ENCODE peak calls at places on chromosome 9, in nine cellular contexts. P is endothelial cell; H is sigmoid colon; W is ACHN; R is DMS 273 treated with DMSO at 0.1 percent for 48 hours; V is psoas muscle; K is HT-29; F is spleen; A is CD8-positive, alpha-beta T cell. L is an unnamed sample.

GRCh38 chr9:126307306-126308061 is 19.1 kb upstream of the MVB12B start:
- DNase-seq in W (no peak), K (no peak), R (no peak), H (no peak), V (no peak), A (peak; percentile 35), P (no peak), F (no peak), L (no peak)

GRCh38 chr9:127193483-127193882 is 71.0 kb upstream of the ANGPTL2 start:
- DNase-seq in W (no peak), P (no peak), A (no peak), V (peak; percentile 39), R (no peak), H (no peak), F (peak; percentile 54), K (no peak), L (no peak)

GRCh38 chr9:133714606-133715294 is 23.4 kb downstream of the SARDH start:
- DNase-seq in A (no peak), K (no peak), H (peak; percentile 67), W (no peak), V (peak; percentile 70), F (no peak), P (peak; percentile 2), R (no peak), L (peak; percentile 76)

GRCh38 chr9:106868565-106868964 is 5.6 kb downstream of the ZNF462 start:
- DNase-seq in V (no peak), A (no peak), R (no peak), H (no peak), F (no peak), W (no peak), K (no peak), P (no peak), L (no peak)

GRCh38 chr9:98410185-98410697 is 154.8 kb upstream of the TBC1D2 start:
- DNase-seq in W (no peak), F (no peak), V (no peak), K (peak; percentile 5), H (no peak), A (no peak), P (peak; percentile 41), R (no peak), L (no peak)

GRCh38 chr9:115015018-115015635 is 84.7 kb upstream of the TNFSF8 start:
- DNase-seq in F (no peak), P (peak; percentile 62), H (no peak), K (peak; percentile 63), A (no peak), R (no peak), W (peak; percentile 55), V (no peak), L (peak; percentile 41)

GRCh38 chr9:91119679-91120078 is 242.0 kb downstream of the AUH start:
- DNase-seq in V (no peak), F (no peak), W (no peak), P (no peak), R (no peak), A (no peak), K (no peak), H (no peak), L (peak; percentile 33)

GRCh38 chr9:70065572-70065971 is 21.9 kb downstream of the MAMDC2 start:
- DNase-seq in W (no peak), F (no peak), R (no peak), K (no peak), P (no peak), H (no peak), V (no peak), A (no peak), L (no peak)

GRCh38 chr9:83620841-83621636 is 1.9 kb upstream of the IDNK start:
- DNase-seq in R (peak; percentile 15), A (peak; percentile 60), F (no peak), K (peak; percentile 78), P (peak; percentile 47), H (no peak), W (peak; percentile 57), V (no peak), L (peak; percentile 42)

GRCh38 chr9:127034691-127035090 is 87.7 kb downstream of the ANGPTL2 start:
- DNase-seq in H (no peak), A (no peak), W (no peak), R (no peak), P (no peak), F (no peak), V (no peak), K (no peak), L (no peak)

GRCh38 chr9:135919318-135919717 is 12.0 kb upstream of the CAMSAP1 start:
- DNase-seq in A (no peak), W (no peak), R (no peak), F (peak; percentile 60), H (no peak), V (peak; percentile 33), P (no peak), K (no peak), L (no peak)

GRCh38 chr9:27799326-27799725 is 226.0 kb upstream of the C9orf72 start:
- DNase-seq in K (no peak), W (no peak), A (no peak), P (no peak), F (no peak), H (no peak), V (no peak), R (no peak), L (no peak)

GRCh38 chr9:129245276-129245675 is 67.2 kb upstream of the IER5L start:
- DNase-seq in F (peak; percentile 37), W (peak; percentile 36), A (no peak), P (no peak), V (peak; percentile 41), K (no peak), R (no peak), H (no peak), L (peak; percentile 31)

GRCh38 chr9:134671341-134672113 is 29.9 kb downstream of the COL5A1 start:
- DNase-seq in H (peak; percentile 44), A (no peak), P (no peak), R (no peak), K (no peak), F (peak; percentile 1), W (no peak), V (no peak), L (no peak)

GRCh38 chr9:31500422-31500821 is 884.0 kb upstream of the ACO1 start:
- DNase-seq in W (no peak), F (no peak), R (no peak), K (no peak), V (no peak), H (no peak), A (no peak), P (no peak), L (no peak)

GRCh38 chr9:77981332-77981731 is 50.3 kb downstream of the GNAQ start:
- DNase-seq in R (no peak), P (no peak), V (no peak), A (no peak), K (peak; percentile 77), W (peak; percentile 64), F (peak; percentile 79), H (no peak), L (no peak)

GRCh38 chr9:75148551-75148950 is 60.2 kb downstream of the OSTF1 start:
- DNase-seq in W (no peak), P (no peak), R (no peak), V (no peak), A (no peak), H (no peak), K (no peak), F (no peak), L (peak; percentile 34)

GRCh38 chr9:37692622-37693221 is 42.0 kb downstream of the FRMPD1 start:
- DNase-seq in R (peak; percentile 7), F (no peak), H (no peak), K (no peak), A (no peak), P (no peak), V (no peak), W (no peak), L (no peak)

GRCh38 chr9:36401897-36402480 is 1.9 kb upstream of the RNF38 start:
- DNase-seq in A (no peak), V (no peak), K (no peak), F (no peak), P (no peak), R (no peak), W (no peak), H (no peak), L (no peak)

GRCh38 chr9:130607640-130608420 is 28.5 kb downstream of the FUBP3 start:
- DNase-seq in F (no peak), R (no peak), V (no peak), P (no peak), A (no peak), K (no peak), H (no peak), W (no peak), L (no peak)

GRCh38 chr9:123354806-123355508 is 1.0 kb upstream of the CRB2 start:
- DNase-seq in V (no peak), P (peak; percentile 5), R (no peak), H (no peak), W (no peak), A (no peak), F (no peak), K (no peak), L (no peak)

GRCh38 chr9:135978650-135979461 is 17.7 kb upstream of the UBAC1 start:
- DNase-seq in A (peak; percentile 83), P (no peak), V (peak; percentile 78), K (no peak), F (no peak), W (no peak), H (no peak), R (no peak), L (no peak)

GRCh38 chr9:79581794-79582193 is 10.0 kb downstream of the TLE4 start:
- DNase-seq in W (no peak), K (peak; percentile 57), R (no peak), A (no peak), V (no peak), F (no peak), H (no peak), P (peak; percentile 14), L (no peak)

GRCh38 chr9:82054264-82055015 is 65.9 kb downstream of the SPATA31D1 start:
- DNase-seq in R (no peak), F (peak; percentile 73), H (no peak), P (no peak), W (no peak), A (no peak), V (no peak), K (no peak), L (no peak)

GRCh38 chr9:136606687-136607333 is 55.9 kb upstream of the EGFL7 start:
- DNase-seq in V (no peak), K (peak; percentile 52), H (no peak), F (no peak), R (no peak), W (no peak), P (no peak), A (no peak), L (no peak)

GRCh38 chr9:85377751-85378289 is 363.9 kb downstream of the AGTPBP1 start:
- DNase-seq in P (no peak), R (peak; percentile 87), V (no peak), W (no peak), A (no peak), K (peak; percentile 4), H (no peak), F (no peak), L (no peak)

L was measured in HTR-8/SVneo.